ENCODE peak calls at places on chromosome 15, in four cellular contexts. One of them, this sample, is unnamed.

GRCh38 chr15:63019539-63020109 is 22.9 kb upstream of the TPM1 start:
- ATAC-seq in effector memory CD8-positive, alpha-beta T cell: no peak
- ATAC-seq in stimulated activated effector memory CD8-positive, alpha-beta T cell treated with anti-CD3 and anti-CD28 coated beads, Interleukin-12 subunit alpha, Interleukin-12 subunit beta, amount 100 ng/mL, for 72 hours: no peak
- ATAC-seq in activated CD8-positive, alpha-beta T cell treated with anti-CD3 and anti-CD28 coated beads for 36 hours: no peak
- ATAC-seq in this sample: peak

GRCh38 chr15:83193721-83194120 is 13.9 kb downstream of the HDGFL3 start:
- ATAC-seq in effector memory CD8-positive, alpha-beta T cell: no peak
- ATAC-seq in activated CD8-positive, alpha-beta T cell treated with anti-CD3 and anti-CD28 coated beads for 36 hours: no peak
- ATAC-seq in stimulated activated effector memory CD8-positive, alpha-beta T cell treated with anti-CD3 and anti-CD28 coated beads, Interleukin-12 subunit alpha, Interleukin-12 subunit beta, amount 100 ng/mL, for 72 hours: no peak
- ATAC-seq in this sample: peak

GRCh38 chr15:64693134-64693533 is 82.3 kb downstream of the RBPMS2 start:
- ATAC-seq in stimulated activated effector memory CD8-positive, alpha-beta T cell treated with anti-CD3 and anti-CD28 coated beads, Interleukin-12 subunit alpha, Interleukin-12 subunit beta, amount 100 ng/mL, for 72 hours: no peak
- ATAC-seq in effector memory CD8-positive, alpha-beta T cell: no peak
- ATAC-seq in activated CD8-positive, alpha-beta T cell treated with anti-CD3 and anti-CD28 coated beads for 36 hours: no peak
- ATAC-seq in this sample: peak

GRCh38 chr15:70713547-70714414 is 49.6 kb downstream of the UACA start:
- ATAC-seq in effector memory CD8-positive, alpha-beta T cell: no peak
- ATAC-seq in stimulated activated effector memory CD8-positive, alpha-beta T cell treated with anti-CD3 and anti-CD28 coated beads, Interleukin-12 subunit alpha, Interleukin-12 subunit beta, amount 100 ng/mL, for 72 hours: no peak
- ATAC-seq in activated CD8-positive, alpha-beta T cell treated with anti-CD3 and anti-CD28 coated beads for 36 hours: no peak
- ATAC-seq in this sample: no peak

GRCh38 chr15:26628879-26629529 is 143.9 kb downstream of the GABRB3 start:
- ATAC-seq in stimulated activated effector memory CD8-positive, alpha-beta T cell treated with anti-CD3 and anti-CD28 coated beads, Interleukin-12 subunit alpha, Interleukin-12 subunit beta, amount 100 ng/mL, for 72 hours: peak
- ATAC-seq in activated CD8-positive, alpha-beta T cell treated with anti-CD3 and anti-CD28 coated beads for 36 hours: peak
- ATAC-seq in effector memory CD8-positive, alpha-beta T cell: no peak
- ATAC-seq in this sample: peak

GRCh38 chr15:96307856-96308394 is 22.6 kb upstream of the NR2F2 start:
- ATAC-seq in stimulated activated effector memory CD8-positive, alpha-beta T cell treated with anti-CD3 and anti-CD28 coated beads, Interleukin-12 subunit alpha, Interleukin-12 subunit beta, amount 100 ng/mL, for 72 hours: no peak
- ATAC-seq in effector memory CD8-positive, alpha-beta T cell: no peak
- ATAC-seq in activated CD8-positive, alpha-beta T cell treated with anti-CD3 and anti-CD28 coated beads for 36 hours: no peak
- ATAC-seq in this sample: no peak

GRCh38 chr15:38073278-38073930 is 139.0 kb downstream of the TMCO5A start:
- ATAC-seq in effector memory CD8-positive, alpha-beta T cell: no peak
- ATAC-seq in stimulated activated effector memory CD8-positive, alpha-beta T cell treated with anti-CD3 and anti-CD28 coated beads, Interleukin-12 subunit alpha, Interleukin-12 subunit beta, amount 100 ng/mL, for 72 hours: no peak
- ATAC-seq in activated CD8-positive, alpha-beta T cell treated with anti-CD3 and anti-CD28 coated beads for 36 hours: no peak
- ATAC-seq in this sample: no peak

GRCh38 chr15:99239545-99240198 is 9.7 kb downstream of the TTC23 start:
- ATAC-seq in effector memory CD8-positive, alpha-beta T cell: peak
- ATAC-seq in stimulated activated effector memory CD8-positive, alpha-beta T cell treated with anti-CD3 and anti-CD28 coated beads, Interleukin-12 subunit alpha, Interleukin-12 subunit beta, amount 100 ng/mL, for 72 hours: peak
- ATAC-seq in activated CD8-positive, alpha-beta T cell treated with anti-CD3 and anti-CD28 coated beads for 36 hours: peak
- ATAC-seq in this sample: no peak

GRCh38 chr15:90885432-90886290 is 1.4 kb downstream of the FES start:
- ATAC-seq in activated CD8-positive, alpha-beta T cell treated with anti-CD3 and anti-CD28 coated beads for 36 hours: peak
- ATAC-seq in effector memory CD8-positive, alpha-beta T cell: peak
- ATAC-seq in stimulated activated effector memory CD8-positive, alpha-beta T cell treated with anti-CD3 and anti-CD28 coated beads, Interleukin-12 subunit alpha, Interleukin-12 subunit beta, amount 100 ng/mL, for 72 hours: peak
- ATAC-seq in this sample: peak

GRCh38 chr15:61159901-61160300 is 69.2 kb downstream of the RORA start:
- ATAC-seq in stimulated activated effector memory CD8-positive, alpha-beta T cell treated with anti-CD3 and anti-CD28 coated beads, Interleukin-12 subunit alpha, Interleukin-12 subunit beta, amount 100 ng/mL, for 72 hours: no peak
- ATAC-seq in effector memory CD8-positive, alpha-beta T cell: no peak
- ATAC-seq in activated CD8-positive, alpha-beta T cell treated with anti-CD3 and anti-CD28 coated beads for 36 hours: no peak
- ATAC-seq in this sample: no peak

GRCh38 chr15:92617197-92618037 is 38.2 kb downstream of the FAM174B start:
- ATAC-seq in effector memory CD8-positive, alpha-beta T cell: no peak
- ATAC-seq in activated CD8-positive, alpha-beta T cell treated with anti-CD3 and anti-CD28 coated beads for 36 hours: no peak
- ATAC-seq in stimulated activated effector memory CD8-positive, alpha-beta T cell treated with anti-CD3 and anti-CD28 coated beads, Interleukin-12 subunit alpha, Interleukin-12 subunit beta, amount 100 ng/mL, for 72 hours: no peak
- ATAC-seq in this sample: no peak